ENCODE peak calls at places on chromosomes 2 and 18, in four cellular contexts. One of them, this sample, is unnamed.

GRCh38 chr2:84477886-84478285 is 18.8 kb upstream of the SUCLG1 start:
- DNase-seq in prostate gland: no peak
- DNase-seq in stomach: no peak
- DNase-seq in esophagus muscularis mucosa: no peak
- DNase-seq in this sample: no peak

GRCh38 chr2:15908371-15908770 is 32.0 kb upstream of the MYCN start:
- DNase-seq in prostate gland: no peak
- DNase-seq in stomach: no peak
- DNase-seq in esophagus muscularis mucosa: peak; percentile 62
- DNase-seq in this sample: no peak

GRCh38 chr2:240393831-240394410 is 41.5 kb upstream of the GPC1 start:
- DNase-seq in stomach: no peak
- DNase-seq in prostate gland: no peak
- DNase-seq in esophagus muscularis mucosa: no peak
- DNase-seq in this sample: no peak

GRCh38 chr2:54384301-54385035 is 71.7 kb upstream of the SPTBN1 start:
- DNase-seq in esophagus muscularis mucosa: no peak
- DNase-seq in stomach: no peak
- DNase-seq in prostate gland: peak; percentile 29
- DNase-seq in this sample: no peak

GRCh38 chr2:187875271-187875670 is 321.0 kb upstream of the TFPI start:
- DNase-seq in stomach: no peak
- DNase-seq in prostate gland: no peak
- DNase-seq in esophagus muscularis mucosa: no peak
- DNase-seq in this sample: no peak

GRCh38 chr18:46706968-46707367 is 49.9 kb downstream of the ST8SIA5 start:
- DNase-seq in prostate gland: no peak
- DNase-seq in esophagus muscularis mucosa: no peak
- DNase-seq in stomach: no peak
- DNase-seq in this sample: no peak

GRCh38 chr18:41073372-41073954 is 881.6 kb upstream of the PIK3C3 start:
- DNase-seq in stomach: no peak
- DNase-seq in esophagus muscularis mucosa: no peak
- DNase-seq in prostate gland: no peak
- DNase-seq in this sample: no peak

GRCh38 chr2:101395545-101396351 is 8.4 kb upstream of the CREG2 start:
- DNase-seq in esophagus muscularis mucosa: no peak
- DNase-seq in prostate gland: no peak
- DNase-seq in stomach: no peak
- DNase-seq in this sample: no peak

GRCh38 chr2:173571021-173571821 is 216.5 kb downstream of the CDCA7 start:
- DNase-seq in stomach: no peak
- DNase-seq in prostate gland: peak; percentile 68
- DNase-seq in esophagus muscularis mucosa: no peak
- DNase-seq in this sample: peak; percentile 3

GRCh38 chr18:64618390-64618789 is 469.5 kb upstream of the LINC00305 start:
- DNase-seq in esophagus muscularis mucosa: no peak
- DNase-seq in stomach: no peak
- DNase-seq in prostate gland: no peak
- DNase-seq in this sample: no peak

GRCh38 chr2:11482473-11483031 is 16.6 kb upstream of the E2F6 start:
- DNase-seq in prostate gland: no peak
- DNase-seq in esophagus muscularis mucosa: no peak
- DNase-seq in stomach: no peak
- DNase-seq in this sample: no peak

GRCh38 chr2:39632871-39633270 is 32.8 kb upstream of the TMEM178A start:
- DNase-seq in esophagus muscularis mucosa: no peak
- DNase-seq in prostate gland: no peak
- DNase-seq in stomach: no peak
- DNase-seq in this sample: no peak

GRCh38 chr18:13141209-13141608 is 77.4 kb upstream of the LDLRAD4 start:
- DNase-seq in stomach: no peak
- DNase-seq in esophagus muscularis mucosa: no peak
- DNase-seq in prostate gland: no peak
- DNase-seq in this sample: no peak

GRCh38 chr18:1037766-1038165 is 133.1 kb downstream of the ADCYAP1 start:
- DNase-seq in stomach: no peak
- DNase-seq in prostate gland: no peak
- DNase-seq in esophagus muscularis mucosa: no peak
- DNase-seq in this sample: no peak

GRCh38 chr2:235857613-235858012 is 310.6 kb downstream of the GBX2 start:
- DNase-seq in stomach: no peak
- DNase-seq in esophagus muscularis mucosa: no peak
- DNase-seq in prostate gland: no peak
- DNase-seq in this sample: no peak

GRCh38 chr2:187002242-187002641 is 153.3 kb upstream of the ZSWIM2 start:
- DNase-seq in prostate gland: no peak
- DNase-seq in esophagus muscularis mucosa: no peak
- DNase-seq in stomach: no peak
- DNase-seq in this sample: no peak

GRCh38 chr18:34458371-34458770 is 233.7 kb upstream of the NOL4 start:
- DNase-seq in stomach: no peak
- DNase-seq in prostate gland: no peak
- DNase-seq in esophagus muscularis mucosa: no peak
- DNase-seq in this sample: no peak

GRCh38 chr2:183490930-183491329 is 366.7 kb downstream of the NUP35 start:
- DNase-seq in prostate gland: no peak
- DNase-seq in stomach: no peak
- DNase-seq in esophagus muscularis mucosa: no peak
- DNase-seq in this sample: no peak

GRCh38 chr2:226701052-226701451 is 98.6 kb downstream of the IRS1 start:
- DNase-seq in prostate gland: no peak
- DNase-seq in stomach: no peak
- DNase-seq in esophagus muscularis mucosa: peak; percentile 81
- DNase-seq in this sample: no peak

GRCh38 chr18:32911660-32912284 is 138.9 kb upstream of the KLHL14 start:
- DNase-seq in esophagus muscularis mucosa: peak; percentile 55
- DNase-seq in prostate gland: no peak
- DNase-seq in stomach: no peak
- DNase-seq in this sample: no peak

GRCh38 chr2:55839182-55839819 is 84.3 kb downstream of the EFEMP1 start:
- DNase-seq in esophagus muscularis mucosa: no peak
- DNase-seq in stomach: peak; percentile 54
- DNase-seq in prostate gland: peak; percentile 83
- DNase-seq in this sample: no peak

GRCh38 chr18:26714739-26715138 is 150.8 kb downstream of the AQP4 start:
- DNase-seq in prostate gland: no peak
- DNase-seq in esophagus muscularis mucosa: peak; percentile 87
- DNase-seq in stomach: no peak
- DNase-seq in this sample: no peak

GRCh38 chr2:63525905-63526304 is 62.4 kb downstream of the WDPCP start:
- DNase-seq in prostate gland: no peak
- DNase-seq in stomach: no peak
- DNase-seq in esophagus muscularis mucosa: no peak
- DNase-seq in this sample: no peak

GRCh38 chr2:48968011-48968410 is 186.3 kb downstream of the FSHR start:
- DNase-seq in esophagus muscularis mucosa: no peak
- DNase-seq in prostate gland: no peak
- DNase-seq in stomach: no peak
- DNase-seq in this sample: no peak

GRCh38 chr2:238331916-238332315 is 11.6 kb downstream of the TRAF3IP1 start:
- DNase-seq in esophagus muscularis mucosa: no peak
- DNase-seq in prostate gland: no peak
- DNase-seq in stomach: no peak
- DNase-seq in this sample: no peak

GRCh38 chr2:140893685-140894084 is 1237.1 kb downstream of the LRP1B start:
- DNase-seq in stomach: no peak
- DNase-seq in prostate gland: no peak
- DNase-seq in esophagus muscularis mucosa: no peak
- DNase-seq in this sample: no peak

GRCh38 chr18:41227993-41228392 is 727.0 kb upstream of the PIK3C3 start:
- DNase-seq in stomach: no peak
- DNase-seq in prostate gland: no peak
- DNase-seq in esophagus muscularis mucosa: no peak
- DNase-seq in this sample: no peak

GRCh38 chr2:65722028-65722427 is 289.6 kb upstream of the SPRED2 start:
- DNase-seq in prostate gland: no peak
- DNase-seq in stomach: peak; percentile 44
- DNase-seq in esophagus muscularis mucosa: peak; percentile 88
- DNase-seq in this sample: no peak

GRCh38 chr18:47413327-47413726 is 161.9 kb upstream of the SKOR2 start:
- DNase-seq in prostate gland: peak; percentile 67
- DNase-seq in stomach: peak; percentile 40
- DNase-seq in esophagus muscularis mucosa: no peak
- DNase-seq in this sample: no peak

GRCh38 chr18:31230495-31230894 is 67.8 kb upstream of the DSC1 start:
- DNase-seq in prostate gland: no peak
- DNase-seq in esophagus muscularis mucosa: no peak
- DNase-seq in stomach: no peak
- DNase-seq in this sample: no peak

GRCh38 chr2:112156152-112156986 is 18.2 kb downstream of the FBLN7 start:
- DNase-seq in esophagus muscularis mucosa: no peak
- DNase-seq in prostate gland: no peak
- DNase-seq in stomach: no peak
- DNase-seq in this sample: no peak

GRCh38 chr2:239157269-239157668 is 243.6 kb downstream of the HDAC4 start:
- DNase-seq in esophagus muscularis mucosa: no peak
- DNase-seq in prostate gland: no peak
- DNase-seq in stomach: peak; percentile 45
- DNase-seq in this sample: no peak

GRCh38 chr2:232537079-232537478 is 2.4 kb upstream of the CHRNG start:
- DNase-seq in stomach: no peak
- DNase-seq in esophagus muscularis mucosa: no peak
- DNase-seq in prostate gland: no peak
- DNase-seq in this sample: no peak

GRCh38 chr2:62197017-62197586 is 1.2 kb downstream of the B3GNT2 start:
- DNase-seq in esophagus muscularis mucosa: no peak
- DNase-seq in stomach: no peak
- DNase-seq in prostate gland: no peak
- DNase-seq in this sample: no peak

GRCh38 chr2:62197609-62198236 is 1.8 kb downstream of the B3GNT2 start:
- DNase-seq in esophagus muscularis mucosa: no peak
- DNase-seq in stomach: peak; percentile 38
- DNase-seq in prostate gland: peak; percentile 33
- DNase-seq in this sample: no peak

GRCh38 chr2:62196278-62196901 is 475 bp downstream of the B3GNT2 start:
- DNase-seq in stomach: peak; percentile 45
- DNase-seq in esophagus muscularis mucosa: no peak
- DNase-seq in prostate gland: peak; percentile 33
- DNase-seq in this sample: no peak

GRCh38 chr2:62194558-62195420 is 1.1 kb upstream of the B3GNT2 start:
- DNase-seq in esophagus muscularis mucosa: no peak
- DNase-seq in prostate gland: no peak
- DNase-seq in stomach: no peak
- DNase-seq in this sample: no peak

DNA sequence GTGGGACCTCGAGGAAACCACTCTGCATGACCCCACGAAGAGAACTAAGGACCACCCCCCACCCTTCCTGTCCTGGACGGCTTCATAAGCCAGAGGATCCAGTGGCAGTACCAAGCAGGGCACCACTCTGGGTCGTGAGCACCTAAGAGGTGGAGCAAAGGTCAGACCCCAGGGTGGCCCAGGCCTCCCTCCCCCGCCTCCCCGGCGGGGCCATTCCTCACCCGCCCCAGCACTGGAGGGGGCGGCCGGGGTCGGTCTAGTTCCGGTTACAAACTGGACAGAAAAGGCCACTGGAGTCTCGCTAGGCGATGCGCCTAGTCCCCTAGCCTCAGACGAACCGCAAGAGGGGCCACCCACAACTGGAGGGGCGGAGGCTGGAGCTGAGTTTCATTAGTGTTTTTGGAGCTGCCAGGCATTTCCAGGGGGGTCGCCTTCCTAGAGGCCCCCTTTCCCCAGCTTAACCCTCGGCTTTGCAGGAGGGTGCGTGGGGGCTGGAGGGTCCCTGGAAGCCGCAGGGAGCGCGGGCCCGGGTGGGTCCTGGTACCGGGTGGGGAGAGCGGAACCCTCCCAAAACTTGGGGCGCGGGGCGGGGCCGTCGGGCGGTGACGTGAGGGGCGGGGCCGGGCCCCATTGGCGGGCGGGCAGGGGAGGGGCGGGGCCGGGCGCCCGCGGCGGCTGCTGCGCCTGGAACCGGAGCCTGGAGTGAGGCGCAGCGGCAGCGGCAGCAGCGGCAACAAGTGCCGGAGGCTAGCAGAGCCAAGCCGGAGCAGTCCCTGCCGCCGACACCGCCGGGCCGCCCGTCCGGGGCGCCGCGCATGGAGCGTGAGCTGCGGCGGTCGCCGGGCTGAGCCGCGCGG is at the start of gene B3GNT2:
- DNase-seq in prostate gland: peak; percentile 80
- DNase-seq in stomach: peak; percentile 86
- DNase-seq in esophagus muscularis mucosa: peak; percentile 95
- DNase-seq in this sample: peak; percentile 79
- TF ChIP-seq POLR2AphosphoS5 in prostate gland: peak; percentile 24
- TF ChIP-seq POLR2AphosphoS5 in stomach: no peak
- TF ChIP-seq POLR2AphosphoS5 in esophagus muscularis mucosa: peak; percentile 76
- TF ChIP-seq POLR2AphosphoS5 in this sample: peak; percentile 92

DNA sequence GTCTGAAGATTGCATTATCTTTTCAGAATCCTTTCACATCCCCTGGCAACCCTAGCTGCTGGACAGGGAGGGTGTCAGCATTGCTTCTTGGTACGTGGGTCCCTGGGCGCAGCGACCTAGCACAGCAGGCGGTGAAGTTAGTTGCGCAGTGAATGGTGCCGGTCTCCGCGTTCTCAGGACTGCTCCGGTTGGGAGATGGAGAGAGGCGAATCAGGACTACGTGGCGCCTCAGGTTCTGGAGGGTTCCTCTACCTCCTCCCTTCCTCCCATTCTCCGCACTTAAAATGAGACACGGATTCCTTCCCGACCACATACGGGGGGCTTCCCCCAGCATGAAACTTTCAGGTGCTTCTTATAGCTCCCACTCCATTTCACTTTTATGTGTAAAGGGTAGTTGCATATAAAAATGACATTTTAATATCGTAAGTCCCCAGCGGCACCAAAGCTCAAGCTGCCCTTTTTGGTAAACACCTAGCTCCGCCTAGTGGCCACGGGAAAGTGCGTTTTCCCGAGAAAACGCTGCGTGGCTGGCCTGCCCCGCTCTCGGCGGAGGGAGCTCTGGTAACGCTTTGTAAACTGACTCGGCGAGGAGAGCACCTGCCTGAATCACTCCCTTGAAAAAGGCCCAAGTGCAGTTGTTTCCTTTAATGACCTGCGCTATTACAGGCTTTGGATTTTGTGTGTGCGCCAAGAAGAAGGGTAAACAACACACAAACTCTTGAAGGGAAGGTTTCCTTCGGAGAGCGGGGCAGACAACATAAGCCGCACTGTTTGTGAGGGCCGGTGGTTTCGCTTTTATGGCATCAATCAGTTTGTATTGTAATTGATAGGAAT is 32.9 kb upstream of the INHBB start:
- DNase-seq in stomach: peak; percentile 84
- DNase-seq in prostate gland: peak; percentile 85
- DNase-seq in esophagus muscularis mucosa: peak; percentile 95
- DNase-seq in this sample: peak; percentile 74
- TF ChIP-seq POLR2AphosphoS5 in stomach: peak; percentile 19
- TF ChIP-seq POLR2AphosphoS5 in prostate gland: peak; percentile 74
- TF ChIP-seq POLR2AphosphoS5 in esophagus muscularis mucosa: peak; percentile 61
- TF ChIP-seq POLR2AphosphoS5 in this sample: no peak

GRCh38 chr2:134919360-134920210 is 963 bp downstream of the CCNT2 start:
- DNase-seq in stomach: peak; percentile 51
- DNase-seq in prostate gland: peak; percentile 18
- DNase-seq in esophagus muscularis mucosa: no peak
- DNase-seq in this sample: no peak
- TF ChIP-seq POLR2AphosphoS5 in stomach: no peak
- TF ChIP-seq POLR2AphosphoS5 in prostate gland: no peak
- TF ChIP-seq POLR2AphosphoS5 in esophagus muscularis mucosa: peak; percentile 7
- TF ChIP-seq POLR2AphosphoS5 in this sample: peak; percentile 55

GRCh38 chr2:219225350-219225749 is 4.1 kb downstream of the ATG9A start:
- DNase-seq in esophagus muscularis mucosa: no peak
- DNase-seq in prostate gland: no peak
- DNase-seq in stomach: no peak
- DNase-seq in this sample: no peak
- TF ChIP-seq POLR2AphosphoS5 in esophagus muscularis mucosa: no peak
- TF ChIP-seq POLR2AphosphoS5 in prostate gland: no peak
- TF ChIP-seq POLR2AphosphoS5 in stomach: no peak
- TF ChIP-seq POLR2AphosphoS5 in this sample: no peak